ENCODE peak calls at places on chromosomes 16 and 17, in six cellular contexts. One of them, this sample, is unnamed.

GRCh38 chr16:11100239-11100750 is 155.7 kb downstream of the SOCS1 start:
- DNase-seq in PC-9: peak; percentile 57
- DNase-seq in omental fat pad: no peak
- DNase-seq in colonic mucosa: no peak
- DNase-seq in OCI-LY7: peak; percentile 34
- DNase-seq in fibroblast of pulmonary artery: peak; percentile 93
- DNase-seq in this sample: peak; percentile 64

GRCh38 chr16:1708768-1709180 is 2.8 kb downstream of the MAPK8IP3 start:
- DNase-seq in PC-9: no peak
- DNase-seq in omental fat pad: no peak
- DNase-seq in colonic mucosa: no peak
- DNase-seq in OCI-LY7: no peak
- DNase-seq in fibroblast of pulmonary artery: peak; percentile 57
- DNase-seq in this sample: no peak

GRCh38 chr17:70029019-70029767 is 45.8 kb upstream of the KCNJ16 start:
- DNase-seq in PC-9: no peak
- DNase-seq in omental fat pad: no peak
- DNase-seq in colonic mucosa: no peak
- DNase-seq in OCI-LY7: no peak
- DNase-seq in fibroblast of pulmonary artery: no peak
- DNase-seq in this sample: no peak

GRCh38 chr16:2027024-2028010 is 615 bp downstream of the NHERF2 start:
- DNase-seq in PC-9: no peak
- DNase-seq in omental fat pad: no peak
- DNase-seq in colonic mucosa: no peak
- DNase-seq in OCI-LY7: peak; percentile 44
- DNase-seq in fibroblast of pulmonary artery: peak; percentile 38
- DNase-seq in this sample: no peak

GRCh38 chr16:12272264-12272663 is 295.7 kb downstream of the SNX29 start:
- DNase-seq in PC-9: no peak
- DNase-seq in omental fat pad: no peak
- DNase-seq in colonic mucosa: no peak
- DNase-seq in OCI-LY7: no peak
- DNase-seq in fibroblast of pulmonary artery: no peak
- DNase-seq in this sample: no peak

GRCh38 chr16:83615553-83615952 is 192.2 kb upstream of the HSBP1 start:
- DNase-seq in PC-9: no peak
- DNase-seq in omental fat pad: no peak
- DNase-seq in colonic mucosa: no peak
- DNase-seq in OCI-LY7: no peak
- DNase-seq in fibroblast of pulmonary artery: peak; percentile 22
- DNase-seq in this sample: no peak

GRCh38 chr16:75113046-75113491 is 3.5 kb downstream of the LDHD start:
- DNase-seq in PC-9: no peak
- DNase-seq in omental fat pad: no peak
- DNase-seq in colonic mucosa: no peak
- DNase-seq in OCI-LY7: no peak
- DNase-seq in fibroblast of pulmonary artery: no peak
- DNase-seq in this sample: no peak

GRCh38 chr17:50347894-50348291 is 2.0 kb downstream of the XYLT2 start:
- DNase-seq in PC-9: no peak
- DNase-seq in omental fat pad: no peak
- DNase-seq in colonic mucosa: no peak
- DNase-seq in OCI-LY7: no peak
- DNase-seq in fibroblast of pulmonary artery: no peak
- DNase-seq in this sample: no peak

GRCh38 chr17:56982312-56982711 is 4.4 kb downstream of the SCPEP1 start:
- DNase-seq in PC-9: no peak
- DNase-seq in omental fat pad: no peak
- DNase-seq in colonic mucosa: no peak
- DNase-seq in OCI-LY7: no peak
- DNase-seq in fibroblast of pulmonary artery: no peak
- DNase-seq in this sample: no peak

GRCh38 chr16:75096730-75097129 is 19.9 kb downstream of the LDHD start:
- DNase-seq in PC-9: peak; percentile 83
- DNase-seq in omental fat pad: no peak
- DNase-seq in colonic mucosa: peak; percentile 50
- DNase-seq in OCI-LY7: no peak
- DNase-seq in fibroblast of pulmonary artery: no peak
- DNase-seq in this sample: no peak

GRCh38 chr17:79272666-79273219 is 198.1 kb downstream of the ENGASE start:
- DNase-seq in PC-9: peak; percentile 40
- DNase-seq in omental fat pad: no peak
- DNase-seq in colonic mucosa: no peak
- DNase-seq in OCI-LY7: no peak
- DNase-seq in fibroblast of pulmonary artery: peak; percentile 7
- DNase-seq in this sample: no peak

GRCh38 chr16:4052801-4053662 is 63.2 kb downstream of the ADCY9 start:
- DNase-seq in PC-9: no peak
- DNase-seq in omental fat pad: no peak
- DNase-seq in colonic mucosa: peak; percentile 67
- DNase-seq in OCI-LY7: no peak
- DNase-seq in fibroblast of pulmonary artery: no peak
- DNase-seq in this sample: peak; percentile 87

GRCh38 chr16:2160915-2161551 is 5.5 kb downstream of the TRAF7 start:
- DNase-seq in PC-9: no peak
- DNase-seq in omental fat pad: no peak
- DNase-seq in colonic mucosa: peak; percentile 47
- DNase-seq in OCI-LY7: no peak
- DNase-seq in fibroblast of pulmonary artery: peak; percentile 39
- DNase-seq in this sample: peak; percentile 91

GRCh38 chr16:56193951-56194726 is 2.9 kb downstream of the GNAO1 start:
- DNase-seq in PC-9: no peak
- DNase-seq in omental fat pad: no peak
- DNase-seq in colonic mucosa: peak; percentile 58
- DNase-seq in OCI-LY7: peak; percentile 5
- DNase-seq in fibroblast of pulmonary artery: peak; percentile 62
- DNase-seq in this sample: peak; percentile 75

GRCh38 chr17:45904886-45905285 is 10.5 kb downstream of the MAPT start:
- DNase-seq in PC-9: no peak
- DNase-seq in omental fat pad: no peak
- DNase-seq in colonic mucosa: no peak
- DNase-seq in OCI-LY7: no peak
- DNase-seq in fibroblast of pulmonary artery: no peak
- DNase-seq in this sample: no peak

GRCh38 chr17:69478916-69479315 is 64.4 kb downstream of the MAP2K6 start:
- DNase-seq in PC-9: no peak
- DNase-seq in omental fat pad: no peak
- DNase-seq in colonic mucosa: no peak
- DNase-seq in OCI-LY7: no peak
- DNase-seq in fibroblast of pulmonary artery: no peak
- DNase-seq in this sample: no peak

GRCh38 chr17:59505610-59506276 is 59.7 kb upstream of the DHX40 start:
- DNase-seq in PC-9: peak; percentile 92
- DNase-seq in omental fat pad: no peak
- DNase-seq in colonic mucosa: no peak
- DNase-seq in OCI-LY7: no peak
- DNase-seq in fibroblast of pulmonary artery: no peak
- DNase-seq in this sample: no peak

GRCh38 chr16:82070656-82071369 is 35.8 kb downstream of the HSD17B2 start:
- DNase-seq in PC-9: no peak
- DNase-seq in omental fat pad: no peak
- DNase-seq in colonic mucosa: no peak
- DNase-seq in OCI-LY7: no peak
- DNase-seq in fibroblast of pulmonary artery: peak; percentile 13
- DNase-seq in this sample: no peak

GRCh38 chr16:81006472-81007311 is at the start of the genes CENPN and CMC2:
- DNase-seq in PC-9: peak; percentile 95
- DNase-seq in omental fat pad: peak; percentile 96
- DNase-seq in colonic mucosa: peak; percentile 98
- DNase-seq in OCI-LY7: peak; percentile 98
- DNase-seq in fibroblast of pulmonary artery: peak; percentile 99
- DNase-seq in this sample: peak; percentile 99

GRCh38 chr16:87324411-87325275 is 7.5 kb upstream of the C16orf95 start:
- DNase-seq in PC-9: no peak
- DNase-seq in omental fat pad: no peak
- DNase-seq in colonic mucosa: no peak
- DNase-seq in OCI-LY7: peak; percentile 62
- DNase-seq in fibroblast of pulmonary artery: peak; percentile 36
- DNase-seq in this sample: peak; percentile 69

GRCh38 chr17:42459983-42460300 is 1.3 kb downstream of the ATP6V0A1 start:
- DNase-seq in PC-9: peak; percentile 76
- DNase-seq in omental fat pad: no peak
- DNase-seq in colonic mucosa: no peak
- DNase-seq in OCI-LY7: peak; percentile 42
- DNase-seq in fibroblast of pulmonary artery: peak; percentile 69
- DNase-seq in this sample: no peak

GRCh38 chr17:38671939-38672720 is 2.6 kb downstream of the EPOP start:
- DNase-seq in PC-9: no peak
- DNase-seq in omental fat pad: no peak
- DNase-seq in colonic mucosa: no peak
- DNase-seq in OCI-LY7: no peak
- DNase-seq in fibroblast of pulmonary artery: no peak
- DNase-seq in this sample: no peak

GRCh38 chr17:60372790-60373483 is 19.0 kb downstream of the USP32 start:
- DNase-seq in PC-9: peak; percentile 78
- DNase-seq in omental fat pad: no peak
- DNase-seq in colonic mucosa: no peak
- DNase-seq in OCI-LY7: no peak
- DNase-seq in fibroblast of pulmonary artery: peak; percentile 62
- DNase-seq in this sample: no peak

GRCh38 chr16:49193596-49193995 is 88.0 kb downstream of the CBLN1 start:
- DNase-seq in PC-9: no peak
- DNase-seq in omental fat pad: no peak
- DNase-seq in colonic mucosa: no peak
- DNase-seq in OCI-LY7: no peak
- DNase-seq in fibroblast of pulmonary artery: no peak
- DNase-seq in this sample: no peak

GRCh38 chr17:4276514-4276913 is 12.7 kb upstream of the ANKFY1 start:
- DNase-seq in PC-9: no peak
- DNase-seq in omental fat pad: no peak
- DNase-seq in colonic mucosa: no peak
- DNase-seq in OCI-LY7: no peak
- DNase-seq in fibroblast of pulmonary artery: peak; percentile 24
- DNase-seq in this sample: no peak

DNA sequence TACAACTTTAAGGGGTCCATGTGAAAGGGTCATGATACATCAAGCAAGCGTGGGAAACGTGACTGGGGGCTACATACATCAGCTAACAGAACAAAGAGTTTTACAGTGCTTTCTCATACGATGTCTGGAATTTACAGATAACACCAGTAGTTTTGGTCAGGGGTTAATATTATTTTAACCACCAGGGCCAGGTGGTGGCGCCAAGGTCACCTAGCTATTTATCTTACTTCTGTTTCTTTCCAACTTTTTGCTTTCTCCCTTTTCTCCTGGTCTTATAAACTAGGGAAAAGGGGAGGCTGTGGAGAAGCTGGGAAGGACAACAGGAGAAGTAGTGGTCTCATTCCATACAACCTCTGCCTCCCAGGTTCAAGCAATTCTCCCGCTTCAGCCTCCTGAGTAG is 37.9 kb downstream of the CLEC3A start:
- DNase-seq in PC-9: no peak
- DNase-seq in omental fat pad: no peak
- DNase-seq in colonic mucosa: no peak
- DNase-seq in OCI-LY7: no peak
- DNase-seq in fibroblast of pulmonary artery: no peak
- DNase-seq in this sample: no peak
- TF ChIP-seq CTCF in PC-9: peak; percentile 22
- TF ChIP-seq CTCF in omental fat pad: no peak
- TF ChIP-seq CTCF in colonic mucosa: no peak
- TF ChIP-seq CTCF in OCI-LY7: peak; percentile 23
- TF ChIP-seq CTCF in fibroblast of pulmonary artery: no peak
- TF ChIP-seq CTCF in this sample: no peak

DNA sequence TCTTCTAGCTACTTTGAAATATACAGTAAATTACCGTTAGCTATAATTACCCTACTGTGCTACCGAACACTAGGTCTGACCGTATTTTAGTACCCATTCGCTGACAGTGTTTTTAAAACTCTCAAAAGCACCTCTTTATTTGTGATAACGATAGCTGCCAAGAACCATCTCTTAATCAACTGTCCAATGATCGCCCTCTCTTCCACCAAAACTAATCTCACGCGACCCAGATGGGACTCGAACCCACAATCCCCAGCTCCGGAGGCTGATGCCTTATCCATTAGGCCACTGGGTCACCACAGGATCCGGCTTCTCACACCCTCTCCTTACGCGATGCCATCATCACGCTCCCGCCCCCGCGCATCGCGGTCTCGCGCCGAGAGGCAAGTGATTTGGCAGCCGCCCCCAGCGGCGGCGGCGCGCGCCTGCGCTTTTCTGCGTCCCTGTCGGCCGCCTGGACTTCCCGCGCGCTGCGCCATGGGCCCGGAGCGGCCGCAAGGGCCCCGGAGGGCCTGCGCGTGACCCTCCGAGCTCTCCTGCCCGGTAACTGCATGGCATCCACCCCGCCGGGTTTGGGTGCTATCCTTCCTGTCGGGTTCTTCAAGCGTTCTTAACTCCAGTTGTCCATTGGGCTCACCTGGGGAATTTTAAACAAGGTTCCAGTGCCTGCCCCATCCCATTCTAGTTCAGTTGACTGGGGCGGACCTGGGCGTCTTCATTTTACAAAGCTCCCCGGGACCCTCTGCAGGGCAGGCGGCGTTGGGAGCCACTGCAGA is 15.7 kb upstream of the KPNA2 start:
- DNase-seq in PC-9: peak; percentile 90
- DNase-seq in omental fat pad: peak; percentile 95
- DNase-seq in colonic mucosa: peak; percentile 98
- DNase-seq in OCI-LY7: peak; percentile 99
- DNase-seq in fibroblast of pulmonary artery: peak; percentile 96
- DNase-seq in this sample: peak; percentile 97
- TF ChIP-seq CTCF in PC-9: peak; percentile 47
- TF ChIP-seq CTCF in omental fat pad: no peak
- TF ChIP-seq CTCF in colonic mucosa: peak; percentile 42
- TF ChIP-seq CTCF in OCI-LY7: peak; percentile 68
- TF ChIP-seq CTCF in fibroblast of pulmonary artery: peak; percentile 8
- TF ChIP-seq CTCF in this sample: peak; percentile 65

GRCh38 chr17:18093616-18094408 is 6.1 kb downstream of the DRG2 start:
- DNase-seq in PC-9: no peak
- DNase-seq in omental fat pad: no peak
- DNase-seq in colonic mucosa: no peak
- DNase-seq in OCI-LY7: peak; percentile 22
- DNase-seq in fibroblast of pulmonary artery: peak; percentile 87
- DNase-seq in this sample: no peak
- TF ChIP-seq CTCF in PC-9: peak; percentile 54
- TF ChIP-seq CTCF in omental fat pad: no peak
- TF ChIP-seq CTCF in colonic mucosa: no peak
- TF ChIP-seq CTCF in OCI-LY7: peak; percentile 70
- TF ChIP-seq CTCF in fibroblast of pulmonary artery: peak; percentile 67
- TF ChIP-seq CTCF in this sample: no peak

GRCh38 chr16:68229431-68230175 is 6.3 kb downstream of the ESRP2 start:
- DNase-seq in PC-9: no peak
- DNase-seq in omental fat pad: no peak
- DNase-seq in colonic mucosa: no peak
- DNase-seq in OCI-LY7: peak; percentile 71
- DNase-seq in fibroblast of pulmonary artery: peak; percentile 76
- DNase-seq in this sample: peak; percentile 64

GRCh38 chr16:68228652-68229051 is 7.3 kb downstream of the ESRP2 start:
- DNase-seq in PC-9: no peak
- DNase-seq in omental fat pad: no peak
- DNase-seq in colonic mucosa: peak; percentile 17
- DNase-seq in OCI-LY7: no peak
- DNase-seq in fibroblast of pulmonary artery: no peak
- DNase-seq in this sample: no peak

GRCh38 chr16:68230176-68230571 is 5.8 kb downstream of the ESRP2 start:
- DNase-seq in PC-9: no peak
- DNase-seq in omental fat pad: no peak
- DNase-seq in colonic mucosa: no peak
- DNase-seq in OCI-LY7: no peak
- DNase-seq in fibroblast of pulmonary artery: no peak
- DNase-seq in this sample: no peak

GRCh38 chr16:68227850-68228553 is 7.9 kb downstream of the ESRP2 start:
- DNase-seq in PC-9: no peak
- DNase-seq in omental fat pad: no peak
- DNase-seq in colonic mucosa: no peak
- DNase-seq in OCI-LY7: no peak
- DNase-seq in fibroblast of pulmonary artery: no peak
- DNase-seq in this sample: no peak

GRCh38 chr16:68227183-68227793 is 8.6 kb downstream of the ESRP2 start:
- DNase-seq in PC-9: no peak
- DNase-seq in omental fat pad: no peak
- DNase-seq in colonic mucosa: no peak
- DNase-seq in OCI-LY7: peak; percentile 72
- DNase-seq in fibroblast of pulmonary artery: no peak
- DNase-seq in this sample: no peak
- TF ChIP-seq CTCF in PC-9: no peak
- TF ChIP-seq CTCF in omental fat pad: no peak
- TF ChIP-seq CTCF in colonic mucosa: no peak
- TF ChIP-seq CTCF in OCI-LY7: no peak
- TF ChIP-seq CTCF in fibroblast of pulmonary artery: no peak
- TF ChIP-seq CTCF in this sample: no peak